ENCODE peak calls at places on chromosomes 13 and 19, in six cellular contexts. Y is transverse colon, T is mesothelial cell of epicardium, E is renal cortical epithelial cell, I is NCI-H1694 treated with DMSO at 0.1 percent for 48 hours, H is C1 segment of cervical spinal cord. J is an unnamed sample.
A peak's percentile ranks its signal among the peaks of the same experiment; 100 is the strongest.

GRCh38 chr13:97100821-97101220 is 106.5 kb upstream of the OXGR1 start:
- DNase-seq in Y (no peak), T (no peak), E (no peak), I (no peak), H (no peak), J (no peak)

GRCh38 chr13:36819811-36820140 is 754 bp downstream of the RFXAP start:
- DNase-seq in Y (no peak), T (no peak), E (no peak), I (peak; percentile 25), H (no peak), J (no peak)

GRCh38 chr13:80473695-80474094 is 132.8 kb upstream of the SPRY2 start:
- DNase-seq in Y (no peak), T (no peak), E (peak; percentile 84), I (peak; percentile 36), H (no peak), J (no peak)

GRCh38 chr19:55173717-55174409 is 6.2 kb downstream of the SYT5 start:
- DNase-seq in Y (peak; percentile 61), T (peak; percentile 60), E (peak; percentile 16), I (peak; percentile 56), H (no peak), J (no peak)

GRCh38 chr13:82758056-82758455 is 1124.2 kb downstream of the SLITRK1 start:
- DNase-seq in Y (no peak), T (no peak), E (no peak), I (no peak), H (no peak), J (peak; percentile 73)

GRCh38 chr19:19404879-19405860 is at the start of gene GATAD2A:
- DNase-seq in Y (peak; percentile 96), T (peak; percentile 95), E (peak; percentile 80), I (peak; percentile 75), H (peak; percentile 90), J (no peak)

GRCh38 chr19:17777840-17778620 is 16.9 kb upstream of the B3GNT3 start:
- DNase-seq in Y (peak; percentile 80), T (peak; percentile 45), E (peak; percentile 47), I (no peak), H (no peak), J (no peak)

GRCh38 chr13:91406619-91407018 is 8.2 kb downstream of the GPC5 start:
- DNase-seq in Y (no peak), T (no peak), E (peak; percentile 22), I (peak; percentile 24), H (no peak), J (peak; percentile 56)

GRCh38 chr13:70884196-70884595 is 775.9 kb upstream of the KLHL1 start:
- DNase-seq in Y (no peak), T (no peak), E (no peak), I (no peak), H (no peak), J (no peak)

GRCh38 chr13:50731400-50731799 is 112.1 kb downstream of the DLEU7 start:
- DNase-seq in Y (no peak), T (no peak), E (peak; percentile 71), I (no peak), H (no peak), J (no peak)

GRCh38 chr13:33108620-33109019 is 92.4 kb downstream of the KL start:
- DNase-seq in Y (no peak), T (no peak), E (no peak), I (no peak), H (no peak), J (no peak)

GRCh38 chr19:38042132-38042531 is 135.1 kb downstream of the SIPA1L3 start:
- DNase-seq in Y (no peak), T (no peak), E (no peak), I (no peak), H (no peak), J (no peak)

GRCh38 chr13:50801087-50801931 is 42.2 kb downstream of the DLEU7 start:
- DNase-seq in Y (peak; percentile 65), T (peak; percentile 65), E (peak; percentile 63), I (peak; percentile 59), H (peak; percentile 52), J (peak; percentile 45)

GRCh38 chr19:10935371-10936059 is 6.9 kb downstream of the TIMM29 start:
- DNase-seq in Y (no peak), T (no peak), E (no peak), I (no peak), H (no peak), J (no peak)

GRCh38 chr13:77565635-77566034 is 30.1 kb downstream of the SCEL start:
- DNase-seq in Y (no peak), T (no peak), E (peak; percentile 52), I (peak; percentile 73), H (no peak), J (no peak)

GRCh38 chr19:55550321-55550650 is 4.9 kb upstream of the SBK3 start:
- DNase-seq in Y (no peak), T (no peak), E (no peak), I (no peak), H (no peak), J (no peak)

GRCh38 chr19:33755314-33756020 is 41.2 kb upstream of the KCTD15 start:
- DNase-seq in Y (no peak), T (no peak), E (no peak), I (peak; percentile 11), H (no peak), J (no peak)

GRCh38 chr19:4660181-4660791 is 9.9 kb downstream of the MYDGF start:
- DNase-seq in Y (peak; percentile 33), T (no peak), E (no peak), I (no peak), H (no peak), J (no peak)

GRCh38 chr13:67077132-67077531 is 153.0 kb downstream of the PCDH9 start:
- DNase-seq in Y (no peak), T (no peak), E (no peak), I (no peak), H (no peak), J (no peak)

GRCh38 chr13:70747305-70747704 is 639.1 kb upstream of the KLHL1 start:
- DNase-seq in Y (no peak), T (no peak), E (no peak), I (peak; percentile 57), H (no peak), J (no peak)

GRCh38 chr19:33953592-33953991 is 156.9 kb downstream of the KCTD15 start:
- DNase-seq in Y (no peak), T (no peak), E (peak; percentile 1), I (no peak), H (no peak), J (no peak)

GRCh38 chr19:14413765-14414171 is 5.4 kb downstream of the DDX39A start:
- DNase-seq in Y (no peak), T (peak; percentile 65), E (no peak), I (no peak), H (no peak), J (no peak)

GRCh38 chr13:30157616-30157993 is 149.7 kb downstream of the KATNAL1 start:
- DNase-seq in Y (no peak), T (no peak), E (no peak), I (no peak), H (no peak), J (no peak)